ENCODE peak calls at places on chromosomes 5 and 9, in four cellular contexts. N is GM12891, A is K562, G is GM12878. Y is an unnamed sample.

GRCh38 chr5:138824924-138825863 is 49.9 kb downstream of the LRRTM2 start:
- DNase-seq in N (peak), G (no peak), A (peak), Y (no peak)

GRCh38 chr5:136021016-136021405 is 7.8 kb upstream of the TGFBI start:
- DNase-seq in G (no peak), A (peak), N (no peak), Y (no peak)

GRCh38 chr5:132668706-132669454 is 4.9 kb upstream of the IL4 start:
- DNase-seq in N (no peak), G (no peak), A (no peak), Y (no peak)

GRCh38 chr9:131517761-131518190 is 13.3 kb downstream of the UCK1 start:
- DNase-seq in G (no peak), N (no peak), A (no peak), Y (no peak)

GRCh38 chr5:108711898-108712297 is 35.8 kb upstream of the FER start:
- DNase-seq in N (no peak), A (no peak), G (no peak), Y (no peak)

GRCh38 chr9:111661150-111661801 is at the start of gene GNG10:
- DNase-seq in N (peak), G (no peak), A (peak), Y (peak)

GRCh38 chr5:107361945-107362344 is 308.8 kb downstream of the EFNA5 start:
- DNase-seq in N (no peak), A (no peak), G (no peak), Y (peak)

GRCh38 chr9:121268598-121269029 is 652 bp downstream of the GSN start:
- DNase-seq in A (no peak), G (no peak), N (no peak), Y (peak)

GRCh38 chr9:22863736-22864135 is 417.1 kb downstream of the DMRTA1 start:
- DNase-seq in N (no peak), G (no peak), A (no peak), Y (no peak)

GRCh38 chr9:72951043-72951442 is 1.8 kb downstream of the ALDH1A1 start:
- DNase-seq in A (no peak), N (no peak), G (no peak), Y (no peak)

GRCh38 chr5:11588803-11589202 is 315.4 kb downstream of the CTNND2 start:
- DNase-seq in N (no peak), A (no peak), G (no peak), Y (no peak)

GRCh38 chr9:137673871-137674270 is 55.1 kb downstream of the EHMT1 start:
- DNase-seq in G (no peak), N (no peak), A (no peak), Y (no peak)

GRCh38 chr9:37293664-37294524 is 128.6 kb upstream of the GRHPR start:
- DNase-seq in G (peak), A (no peak), N (no peak), Y (no peak)

GRCh38 chr9:37290366-37290765 is 132.1 kb upstream of the GRHPR start:
- DNase-seq in G (no peak), A (no peak), N (no peak), Y (no peak)

GRCh38 chr9:37289631-37290030 is 132.9 kb upstream of the GRHPR start:
- DNase-seq in N (no peak), A (no peak), G (no peak), Y (no peak)

GRCh38 chr9:37292896-37293295 is 129.6 kb upstream of the GRHPR start:
- DNase-seq in N (no peak), A (no peak), G (no peak), Y (no peak)

GRCh38 chr9:37290881-37291485 is 131.5 kb upstream of the GRHPR start:
- DNase-seq in N (no peak), A (no peak), G (no peak), Y (no peak)
- TF ChIP-seq SPI1 in N (no peak), A (no peak), G (no peak), Y (no peak)

DNA sequence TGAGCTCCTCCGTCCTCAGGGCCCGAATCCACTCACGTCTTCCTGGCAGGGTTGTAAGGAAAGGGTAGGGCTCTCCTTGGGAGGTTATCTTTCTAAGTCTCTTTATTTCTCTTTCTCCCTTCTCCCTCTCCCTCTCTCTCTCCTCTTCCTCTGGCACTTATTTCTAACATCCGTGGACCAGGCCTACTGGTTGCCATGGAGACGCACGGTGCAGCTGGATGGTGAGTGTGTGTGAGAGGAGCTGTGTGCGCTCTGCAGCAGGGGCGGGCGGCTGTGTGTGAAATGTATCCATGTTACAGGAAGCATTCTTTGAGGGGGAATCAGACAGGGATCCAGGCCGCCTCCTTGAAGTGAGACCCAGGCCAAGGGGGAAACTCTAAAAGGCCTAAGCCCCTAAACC is 32.2 kb downstream of the PCDH1 start:
- DNase-seq in G (no peak), N (no peak), A (no peak), Y (no peak)
- TF ChIP-seq SPI1 in G (no peak), N (no peak), A (no peak), Y (no peak)

GRCh38 chr9:98372077-98372812 is 116.8 kb upstream of the TBC1D2 start:
- DNase-seq in A (no peak), G (no peak), N (no peak), Y (no peak)

GRCh38 chr9:98374385-98375051 is 119.1 kb upstream of the TBC1D2 start:
- DNase-seq in G (no peak), N (no peak), A (peak), Y (no peak)

GRCh38 chr9:98373622-98374021 is 118.2 kb upstream of the TBC1D2 start:
- DNase-seq in N (no peak), A (no peak), G (no peak), Y (no peak)

GRCh38 chr9:98378206-98379193 is 123.1 kb upstream of the TBC1D2 start:
- DNase-seq in N (no peak), A (peak), G (no peak), Y (no peak)

DNA sequence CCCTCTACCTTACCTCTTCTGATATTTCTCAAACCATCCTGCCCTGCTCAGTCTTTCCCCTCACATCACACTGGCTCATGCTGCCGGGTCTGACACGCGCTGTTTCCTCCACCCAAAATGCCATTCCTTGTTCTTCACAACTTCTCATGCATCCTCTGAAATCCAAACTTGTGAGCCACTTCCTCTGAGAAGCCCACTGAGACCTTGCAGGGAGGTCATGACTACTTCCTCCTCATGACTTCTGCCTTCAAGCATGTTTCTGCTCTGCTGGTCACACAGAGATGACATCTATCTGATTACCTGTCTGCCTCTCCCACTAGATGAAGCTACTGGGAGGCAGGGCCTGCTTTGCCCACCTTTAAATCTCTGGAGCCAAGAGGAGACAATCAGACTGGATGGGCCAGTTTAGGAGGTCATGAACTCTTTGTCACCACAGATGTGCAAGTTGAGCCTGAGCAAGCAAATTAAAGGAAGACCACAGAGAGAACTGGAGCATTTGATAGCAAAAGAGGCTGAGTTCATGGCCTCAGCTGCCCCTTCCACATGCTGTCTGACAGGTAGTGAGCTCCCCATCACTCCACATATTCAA is 119.8 kb upstream of the TBC1D2 start:
- DNase-seq in A (peak), G (no peak), N (no peak), Y (no peak)
- TF ChIP-seq SPI1 in A (peak), G (peak), N (peak), Y (no peak)

GRCh38 chr9:127308559-127309429 is 44.2 kb downstream of the GARNL3 start:
- DNase-seq in N (no peak), A (no peak), G (no peak), Y (peak)

GRCh38 chr9:127307802-127308201 is 43.2 kb downstream of the GARNL3 start:
- DNase-seq in N (no peak), G (no peak), A (no peak), Y (no peak)

GRCh38 chr9:127300886-127301447 is 36.4 kb downstream of the GARNL3 start:
- DNase-seq in N (peak), A (no peak), G (no peak), Y (no peak)

GRCh38 chr9:127305450-127306226 is 41.1 kb downstream of the GARNL3 start:
- DNase-seq in N (no peak), G (no peak), A (no peak), Y (no peak)

GRCh38 chr9:127303830-127304229 is 39.3 kb downstream of the GARNL3 start:
- DNase-seq in G (no peak), A (no peak), N (no peak), Y (no peak)
- TF ChIP-seq SPI1 in G (no peak), A (no peak), N (no peak), Y (no peak)

DNA sequence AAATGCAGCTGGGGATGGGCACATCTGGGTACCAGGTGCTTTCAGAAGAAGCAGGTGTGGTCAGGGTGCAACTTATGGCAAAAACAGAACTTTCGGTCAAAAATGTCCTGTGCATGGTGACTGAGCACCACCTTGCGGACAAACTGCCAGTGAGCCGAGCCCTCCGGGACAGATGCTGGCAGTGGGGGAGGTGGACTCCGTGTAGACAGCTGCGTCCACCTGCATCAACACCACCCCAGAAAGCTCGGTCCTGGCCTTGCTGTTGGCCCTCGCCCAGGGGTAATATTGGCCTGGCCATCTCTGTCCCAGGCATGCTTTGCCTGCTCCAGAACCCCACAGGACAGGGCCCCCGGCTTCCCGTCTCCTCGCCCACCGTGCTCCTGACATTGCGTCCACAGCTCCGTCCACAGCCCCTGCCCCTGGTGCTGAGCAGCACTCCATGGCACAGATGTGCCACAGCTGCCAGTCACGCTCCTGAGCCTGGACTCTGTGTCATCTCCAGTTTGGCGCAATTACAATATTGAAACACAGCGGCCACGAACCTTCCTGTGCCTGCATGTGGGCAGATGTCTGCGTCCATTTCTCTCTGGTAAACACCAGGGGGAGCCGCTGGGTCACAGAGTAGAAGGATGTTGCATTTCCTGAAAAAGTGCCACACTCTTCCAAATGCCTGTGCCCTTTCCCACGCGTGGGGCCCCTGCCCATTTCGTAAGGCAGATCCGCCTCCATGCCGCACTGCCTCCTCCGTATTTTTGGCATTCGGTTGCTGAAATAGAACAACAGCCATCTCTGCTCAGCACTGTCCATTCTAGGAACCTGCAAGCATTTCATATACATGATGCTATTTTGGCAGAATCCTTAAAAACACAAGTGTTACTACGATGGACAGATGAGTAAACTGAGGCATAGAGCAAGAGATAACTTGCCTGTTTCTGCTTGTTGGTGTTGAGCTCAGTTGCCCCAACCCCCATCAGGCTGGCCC is 33.4 kb upstream of the SLC6A19 start:
- DNase-seq in N (peak), G (no peak), A (peak), Y (peak)
- TF ChIP-seq SPI1 in N (no peak), G (no peak), A (no peak), Y (peak)

DNA sequence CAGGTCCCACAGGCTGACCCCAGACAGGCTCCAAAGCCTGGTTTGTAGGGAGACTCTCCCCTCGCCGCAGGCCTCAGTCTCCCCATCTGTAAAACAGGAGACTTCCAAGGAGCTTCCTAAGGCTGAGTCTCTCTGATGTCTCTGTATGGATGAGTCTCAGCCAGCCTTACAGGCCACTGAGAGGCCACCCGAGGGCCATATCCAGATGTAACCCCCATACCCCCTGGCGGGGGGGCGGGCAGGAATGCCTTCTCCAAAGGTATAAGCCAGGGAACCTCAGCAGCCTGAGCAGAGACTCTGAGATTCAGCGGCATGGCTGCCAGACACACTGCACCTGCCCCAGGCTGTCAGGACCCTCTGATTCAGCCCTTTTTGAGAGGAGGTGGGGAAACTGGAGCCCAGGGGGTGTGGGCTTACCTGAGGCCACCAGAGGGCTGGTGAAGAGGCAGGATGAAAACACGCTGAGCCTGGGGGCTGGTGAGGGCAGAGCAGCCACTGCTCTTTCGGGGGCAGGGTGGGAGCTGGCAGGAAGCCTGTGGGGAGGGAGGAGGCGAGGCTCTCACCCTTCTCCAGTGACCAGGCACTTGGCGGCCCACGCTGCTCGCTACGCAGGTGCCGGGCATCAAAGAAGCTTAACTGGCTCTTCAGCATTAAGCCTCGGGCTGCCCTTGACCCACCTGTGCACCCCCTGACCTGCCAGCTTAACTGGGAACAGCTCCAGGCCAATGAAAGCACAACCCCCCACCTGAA is 5.5 kb upstream of the SUSD3 start:
- DNase-seq in A (no peak), G (no peak), N (no peak), Y (no peak)
- TF ChIP-seq SPI1 in A (no peak), G (no peak), N (no peak), Y (no peak)

GRCh38 chr5:102796481-102796880 is 41.4 kb downstream of the PAM start:
- DNase-seq in G (no peak), N (no peak), A (no peak), Y (no peak)
- TF ChIP-seq SPI1 in G (no peak), N (no peak), A (no peak), Y (no peak)

GRCh38 chr5:73906277-73906676 is 280.3 kb downstream of the ARHGEF28 start:
- DNase-seq in N (no peak), A (no peak), G (no peak), Y (no peak)

GRCh38 chr5:73908440-73908839 is 282.4 kb downstream of the ARHGEF28 start:
- DNase-seq in N (no peak), A (no peak), G (no peak), Y (no peak)

GRCh38 chr5:73907164-73907563 is 281.2 kb downstream of the ARHGEF28 start:
- DNase-seq in A (no peak), N (no peak), G (no peak), Y (no peak)

GRCh38 chr5:73909474-73909873 is 283.5 kb downstream of the ARHGEF28 start:
- DNase-seq in G (no peak), A (no peak), N (no peak), Y (no peak)

GRCh38 chr5:73908846-73909245 is 282.9 kb downstream of the ARHGEF28 start:
- DNase-seq in G (no peak), N (no peak), A (no peak), Y (no peak)
- TF ChIP-seq SPI1 in G (no peak), N (no peak), A (no peak), Y (no peak)

DNA sequence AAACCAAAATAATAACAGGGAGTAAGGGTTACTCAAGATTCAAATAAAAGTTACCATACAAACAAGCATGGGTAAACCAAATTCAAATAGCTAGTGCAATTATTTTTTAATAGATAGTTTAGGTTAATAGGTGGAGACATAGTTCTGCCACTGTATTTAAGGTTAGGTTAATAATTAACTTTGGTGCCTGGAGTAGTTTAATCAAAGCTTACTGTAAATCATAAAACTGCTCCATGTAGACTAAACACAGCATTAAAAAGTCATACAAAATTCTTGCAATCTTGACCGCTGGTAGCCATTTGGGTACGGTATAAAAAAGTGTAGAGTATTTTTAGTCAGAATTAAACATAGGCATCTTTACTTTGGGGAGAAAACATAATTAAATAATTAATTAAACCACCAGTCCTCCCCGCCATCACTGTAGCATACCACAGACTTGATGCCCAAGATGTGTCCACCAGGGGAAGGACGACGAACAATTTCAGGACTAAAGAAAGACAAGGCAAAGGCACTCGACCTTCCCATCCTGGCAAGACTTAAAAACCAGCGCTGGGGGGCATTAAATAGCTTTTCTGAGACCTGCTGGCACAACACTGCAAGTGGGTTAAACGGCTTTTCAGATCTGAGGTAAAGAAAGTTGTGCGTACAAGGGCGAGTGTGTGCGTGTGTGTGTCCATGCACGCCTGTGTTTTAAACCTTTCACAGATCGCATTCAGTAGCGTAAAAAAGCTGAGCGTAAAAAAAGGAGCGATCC is 2.9 kb downstream of the SEMA6A start:
- DNase-seq in G (no peak), N (no peak), A (no peak), Y (no peak)
- TF ChIP-seq SPI1 in G (no peak), N (no peak), A (no peak), Y (no peak)

GRCh38 chr9:136118061-136118366 is 661 bp downstream of the TMEM250 start:
- DNase-seq in G (no peak), N (no peak), A (peak), Y (no peak)
- TF ChIP-seq SPI1 in G (no peak), N (no peak), A (no peak), Y (no peak)